ENCODE peak calls at places on chromosomes 12 and 14, in seven cellular contexts. S is GM23338, L is SK-N-SH, G is HCT116, D is PC-3, I is GM23248, F is hepatocyte. T is an unnamed sample.

GRCh38 chr14:94110552-94111181 is at the start of gene IFI27:
- DNase-seq in I (peak; percentile 46), G (no peak), D (peak; percentile 24), F (no peak), L (no peak), S (no peak), T (no peak)

GRCh38 chr14:64915025-64915424 is 770 bp downstream of the CHURC1 start:
- DNase-seq in I (no peak), L (no peak), D (no peak), G (no peak), S (no peak), F (no peak), T (no peak)

GRCh38 chr12:117494833-117495714 is 133.6 kb upstream of the NOS1 start:
- DNase-seq in D (peak; percentile 53), G (no peak), S (peak; percentile 23), F (peak; percentile 51), I (no peak), L (no peak), T (peak; percentile 13)

GRCh38 chr14:74616507-74616906 is 4.5 kb upstream of the LTBP2 start:
- DNase-seq in S (no peak), D (peak; percentile 91), I (peak; percentile 96), F (peak; percentile 61), G (peak; percentile 73), L (no peak), T (no peak)

GRCh38 chr12:54984602-54985376 is at the start of gene TESPA1:
- DNase-seq in D (no peak), G (no peak), L (no peak), F (no peak), I (no peak), S (no peak), T (no peak)

GRCh38 chr12:71731439-71732356 is 23.0 kb upstream of the RAB21 start:
- DNase-seq in F (peak; percentile 7), S (peak; percentile 76), L (no peak), I (peak; percentile 10), D (peak; percentile 41), G (no peak), T (peak; percentile 33)

GRCh38 chr12:24228371-24228770 is 278.9 kb upstream of the SOX5 start:
- DNase-seq in G (no peak), L (no peak), I (no peak), D (no peak), S (no peak), F (no peak), T (no peak)

GRCh38 chr12:25189656-25190055 is 5.3 kb downstream of the DNAI7 start:
- DNase-seq in G (no peak), S (no peak), L (no peak), F (no peak), D (no peak), I (no peak), T (no peak)

GRCh38 chr12:112175361-112176155 is 50.2 kb downstream of the TRAFD1 start:
- DNase-seq in I (no peak), L (no peak), G (no peak), S (no peak), D (no peak), F (no peak), T (no peak)

GRCh38 chr14:58216544-58216943 is 16.6 kb downstream of the ACTR10 start:
- DNase-seq in F (no peak), L (no peak), S (no peak), G (no peak), D (no peak), I (peak; percentile 15), T (no peak)

GRCh38 chr12:112664569-112664968 is 127.0 kb upstream of the RPH3A start:
- DNase-seq in I (peak; percentile 6), L (no peak), S (peak; percentile 64), F (peak; percentile 40), D (peak; percentile 30), G (no peak), T (peak; percentile 78)

GRCh38 chr12:24071842-24072241 is 122.4 kb upstream of the SOX5 start:
- DNase-seq in L (no peak), F (no peak), D (no peak), G (no peak), S (no peak), I (no peak), T (no peak)

GRCh38 chr12:4830568-4830967 is 79.1 kb upstream of the KCNA1 start:
- DNase-seq in G (no peak), D (no peak), F (no peak), I (no peak), L (no peak), S (peak; percentile 24), T (no peak)

GRCh38 chr14:104377256-104377655 is 202.3 kb upstream of the C14orf180 start:
- DNase-seq in I (no peak), F (no peak), L (no peak), S (no peak), G (no peak), D (no peak), T (no peak)

GRCh38 chr14:104277416-104278213 is 139.2 kb downstream of the KIF26A start:
- DNase-seq in F (no peak), G (no peak), D (no peak), L (no peak), S (no peak), I (no peak), T (no peak)

GRCh38 chr12:99960312-99960711 is 24.4 kb downstream of the ANKS1B start:
- DNase-seq in F (no peak), D (peak; percentile 46), L (peak; percentile 16), I (no peak), S (no peak), G (no peak), T (no peak)

GRCh38 chr12:105348561-105348960 is 18.1 kb downstream of the C12orf75 start:
- DNase-seq in S (no peak), G (no peak), L (no peak), F (no peak), D (no peak), I (no peak), T (no peak)

GRCh38 chr14:96125536-96125935 is 79.1 kb upstream of the BDKRB2 start:
- DNase-seq in F (no peak), G (no peak), D (no peak), I (no peak), S (no peak), L (no peak), T (no peak)

GRCh38 chr12:5505751-5506150 is 73.8 kb downstream of the NTF3 start:
- DNase-seq in G (no peak), D (no peak), F (no peak), S (no peak), I (peak; percentile 3), L (no peak), T (no peak)

GRCh38 chr12:124109760-124110159 is 136.7 kb downstream of the ZNF664 start:
- DNase-seq in S (peak; percentile 94), L (peak; percentile 57), I (peak; percentile 34), D (peak; percentile 45), G (peak; percentile 49), F (no peak), T (peak; percentile 43)

GRCh38 chr12:42332301-42332894 is 6.4 kb downstream of the PPHLN1 start:
- DNase-seq in I (peak; percentile 70), F (peak; percentile 59), L (peak; percentile 56), D (peak; percentile 67), S (peak; percentile 40), G (peak; percentile 29), T (no peak)

GRCh38 chr14:61662437-61663311 is 32.6 kb upstream of the HIF1A start:
- DNase-seq in S (peak; percentile 36), I (peak; percentile 77), F (peak; percentile 55), L (peak; percentile 19), D (peak; percentile 99), G (peak; percentile 34), T (peak; percentile 4)

GRCh38 chr12:32399373-32400113 is at the start of gene FGD4:
- DNase-seq in I (peak; percentile 77), F (peak; percentile 93), S (peak; percentile 92), G (peak; percentile 72), L (peak; percentile 94), D (peak; percentile 81), T (peak; percentile 95)

GRCh38 chr14:74945261-74945851 is 10.0 kb downstream of the PGF start:
- DNase-seq in D (peak; percentile 49), I (peak; percentile 46), G (peak; percentile 27), L (peak; percentile 84), F (peak; percentile 62), S (peak; percentile 92), T (peak; percentile 79)

GRCh38 chr12:8860165-8860961 is 37.9 kb downstream of the A2ML1 start:
- DNase-seq in L (peak; percentile 33), G (peak; percentile 27), S (peak; percentile 87), I (peak; percentile 65), F (peak; percentile 55), D (peak; percentile 36), T (peak; percentile 72)

GRCh38 chr12:82554529-82554928 is 132.2 kb upstream of the TMTC2 start:
- DNase-seq in S (no peak), G (no peak), F (no peak), D (no peak), I (no peak), L (no peak), T (no peak)

GRCh38 chr14:50082308-50082742 is 34.0 kb downstream of the VCPKMT start:
- DNase-seq in F (no peak), D (no peak), L (no peak), I (no peak), S (no peak), G (no peak), T (no peak)
- TF ChIP-seq EZH2phosphoT487 in F (no peak), D (no peak), L (no peak), I (no peak), S (no peak), G (no peak), T (no peak)

GRCh38 chr12:62898568-62898967 is 36.4 kb downstream of the PPM1H start:
- DNase-seq in G (no peak), L (no peak), D (peak; percentile 61), S (no peak), F (no peak), I (peak; percentile 7), T (no peak)
- H2AFZ ChIP-seq in G (no peak overlapping the region), L (no peak overlapping the region), D (no peak overlapping the region), S (no peak overlapping the region), F (no peak overlapping the region), I (no peak overlapping the region), T (no peak overlapping the region)

GRCh38 chr12:3119745-3120660 is 42.8 kb downstream of the TSPAN9 start:
- DNase-seq in D (no peak), S (no peak), L (peak; percentile 10), F (no peak), G (no peak), I (peak; percentile 79), T (no peak)
- TF ChIP-seq EZH2phosphoT487 in D (no peak), S (no peak), L (no peak), F (no peak), G (no peak), I (no peak), T (no peak)

GRCh38 chr12:92470608-92471021 is 232.2 kb upstream of the PLEKHG7 start:
- DNase-seq in I (no peak), S (no peak), F (no peak), G (no peak), D (peak; percentile 14), L (no peak), T (no peak)

GRCh38 chr12:92471551-92471950 is 231.2 kb upstream of the PLEKHG7 start:
- DNase-seq in D (no peak), G (no peak), L (no peak), S (no peak), F (no peak), I (no peak), T (no peak)

GRCh38 chr12:92472198-92472597 is 230.6 kb upstream of the PLEKHG7 start:
- DNase-seq in L (no peak), G (no peak), S (no peak), F (no peak), I (peak; percentile 47), D (no peak), T (no peak)

GRCh38 chr12:92476844-92477243 is 225.9 kb upstream of the PLEKHG7 start:
- DNase-seq in G (no peak), L (no peak), F (no peak), S (no peak), I (no peak), D (no peak), T (no peak)

GRCh38 chr12:92473564-92473963 is 229.2 kb upstream of the PLEKHG7 start:
- DNase-seq in D (no peak), S (no peak), L (no peak), G (no peak), F (no peak), I (no peak), T (no peak)
- H2AFZ ChIP-seq in D (no peak overlapping the region), S (no peak overlapping the region), L (no peak overlapping the region), G (no peak overlapping the region), F (peak overlapping the region; percentile 8), I (no peak overlapping the region), T (no peak overlapping the region)